ENCODE peak calls at places on chromosomes 2 and 18, in four cellular contexts. One of them, this sample, is unnamed.

GRCh38 chr18:48914581-48915251 is 36.0 kb downstream of the SMAD7 start:
- DNase-seq in LoVo: no peak
- DNase-seq in HAP-1: no peak
- DNase-seq in T-helper 2 cell: no peak
- DNase-seq in this sample: no peak

GRCh38 chr18:74370163-74370562 is 54.5 kb downstream of the C18orf63 start:
- DNase-seq in T-helper 2 cell: no peak
- DNase-seq in HAP-1: no peak
- DNase-seq in LoVo: no peak
- DNase-seq in this sample: no peak

GRCh38 chr18:28834889-28835288 is 658.0 kb upstream of the CDH2 start:
- DNase-seq in HAP-1: no peak
- DNase-seq in T-helper 2 cell: no peak
- DNase-seq in LoVo: peak
- DNase-seq in this sample: no peak

GRCh38 chr2:28674062-28674712 is 77.4 kb upstream of the PPP1CB start:
- DNase-seq in LoVo: no peak
- DNase-seq in HAP-1: no peak
- DNase-seq in T-helper 2 cell: no peak
- DNase-seq in this sample: no peak

GRCh38 chr2:189022002-189022401 is 47.8 kb downstream of the COL3A1 start:
- DNase-seq in HAP-1: no peak
- DNase-seq in LoVo: no peak
- DNase-seq in T-helper 2 cell: no peak
- DNase-seq in this sample: no peak

GRCh38 chr18:2826581-2826980 is 20.2 kb upstream of the EMILIN2 start:
- DNase-seq in LoVo: no peak
- DNase-seq in T-helper 2 cell: no peak
- DNase-seq in HAP-1: peak
- DNase-seq in this sample: no peak

GRCh38 chr2:159124931-159125467 is 156.6 kb downstream of the TANC1 start:
- DNase-seq in T-helper 2 cell: no peak
- DNase-seq in HAP-1: no peak
- DNase-seq in LoVo: peak
- DNase-seq in this sample: no peak

GRCh38 chr18:13398631-13399030 is 180.1 kb downstream of the LDLRAD4 start:
- DNase-seq in HAP-1: no peak
- DNase-seq in T-helper 2 cell: no peak
- DNase-seq in LoVo: no peak
- DNase-seq in this sample: no peak

GRCh38 chr2:53913721-53914120 is 54.0 kb upstream of the GPR75 start:
- DNase-seq in HAP-1: no peak
- DNase-seq in T-helper 2 cell: no peak
- DNase-seq in LoVo: no peak
- DNase-seq in this sample: no peak

GRCh38 chr2:46650556-46651001 is 171.2 kb downstream of the TMEM247 start:
- DNase-seq in T-helper 2 cell: peak
- DNase-seq in HAP-1: peak
- DNase-seq in LoVo: peak
- DNase-seq in this sample: peak

GRCh38 chr18:77127769-77128671 is 4.6 kb downstream of the MBP start:
- DNase-seq in T-helper 2 cell: no peak
- DNase-seq in LoVo: peak
- DNase-seq in HAP-1: no peak
- DNase-seq in this sample: no peak

GRCh38 chr2:236242057-236242495 is 22.1 kb downstream of the ASB18 start:
- DNase-seq in LoVo: no peak
- DNase-seq in T-helper 2 cell: no peak
- DNase-seq in HAP-1: no peak
- DNase-seq in this sample: no peak

GRCh38 chr2:86285981-86286380 is 51.4 kb downstream of the REEP1 start:
- DNase-seq in T-helper 2 cell: no peak
- DNase-seq in LoVo: no peak
- DNase-seq in HAP-1: no peak
- DNase-seq in this sample: no peak

GRCh38 chr2:122754561-122754960 is 999.1 kb downstream of the TSN start:
- DNase-seq in HAP-1: no peak
- DNase-seq in T-helper 2 cell: no peak
- DNase-seq in LoVo: no peak
- DNase-seq in this sample: no peak

GRCh38 chr2:86274918-86275275 is 62.5 kb downstream of the REEP1 start:
- DNase-seq in T-helper 2 cell: no peak
- DNase-seq in LoVo: peak
- DNase-seq in HAP-1: peak
- DNase-seq in this sample: no peak

GRCh38 chr2:222912117-222912516 is 51.3 kb downstream of the ACSL3 start:
- DNase-seq in LoVo: no peak
- DNase-seq in HAP-1: no peak
- DNase-seq in T-helper 2 cell: no peak
- DNase-seq in this sample: no peak

GRCh38 chr2:225911019-225911418 is 511.5 kb downstream of the NYAP2 start:
- DNase-seq in HAP-1: no peak
- DNase-seq in LoVo: no peak
- DNase-seq in T-helper 2 cell: no peak
- DNase-seq in this sample: no peak

GRCh38 chr2:152491139-152491472 is 156.1 kb downstream of the FMNL2 start:
- DNase-seq in LoVo: no peak
- DNase-seq in T-helper 2 cell: no peak
- DNase-seq in HAP-1: peak
- DNase-seq in this sample: no peak

This sample was measured in HepG2.